ENCODE peak calls at places on chromosomes 4 and X, in ten cellular contexts. One of them, this sample, is unnamed. For H3K9me3, the result is how much of the 10 kb centered on the place peaks cover.

GRCh38 chr4:83558693-83559092 is 22.8 kb downstream of the GPAT3 start:
- DNase-seq in endothelial cell of umbilical vein: no peak
- DNase-seq in cardiac muscle cell: peak
- DNase-seq in right lobe of liver: no peak
- DNase-seq in prostate gland: no peak
- DNase-seq in endodermal cell: no peak
- DNase-seq in heart right ventricle: no peak
- DNase-seq in sigmoid colon: no peak
- DNase-seq in uterus: no peak
- DNase-seq in tibial nerve: no peak
- DNase-seq in this sample: no peak

GRCh38 chr4:175806741-175807140 is 5.3 kb downstream of the GPM6A start:
- DNase-seq in heart right ventricle: no peak
- DNase-seq in endothelial cell of umbilical vein: no peak
- DNase-seq in prostate gland: no peak
- DNase-seq in endodermal cell: no peak
- DNase-seq in tibial nerve: no peak
- DNase-seq in cardiac muscle cell: no peak
- DNase-seq in sigmoid colon: no peak
- DNase-seq in right lobe of liver: no peak
- DNase-seq in uterus: no peak
- DNase-seq in this sample: no peak

GRCh38 chr4:73901031-73901430 is 31.8 kb downstream of the CXCL1 start:
- DNase-seq in uterus: no peak
- DNase-seq in endodermal cell: no peak
- DNase-seq in heart right ventricle: no peak
- DNase-seq in sigmoid colon: no peak
- DNase-seq in endothelial cell of umbilical vein: no peak
- DNase-seq in prostate gland: no peak
- DNase-seq in cardiac muscle cell: peak
- DNase-seq in right lobe of liver: no peak
- DNase-seq in tibial nerve: no peak
- DNase-seq in this sample: no peak

GRCh38 chrX:115017455-115017854 is at the start of gene IL13RA2:
- DNase-seq in sigmoid colon: no peak
- DNase-seq in tibial nerve: no peak
- DNase-seq in endodermal cell: no peak
- DNase-seq in heart right ventricle: no peak
- DNase-seq in prostate gland: no peak
- DNase-seq in right lobe of liver: no peak
- DNase-seq in endothelial cell of umbilical vein: peak
- DNase-seq in cardiac muscle cell: no peak
- DNase-seq in uterus: no peak
- DNase-seq in this sample: no peak

GRCh38 chr4:166460769-166461550 is 587.9 kb downstream of the TLL1 start:
- DNase-seq in heart right ventricle: no peak
- DNase-seq in endothelial cell of umbilical vein: no peak
- DNase-seq in uterus: no peak
- DNase-seq in prostate gland: no peak
- DNase-seq in cardiac muscle cell: peak
- DNase-seq in tibial nerve: no peak
- DNase-seq in right lobe of liver: no peak
- DNase-seq in sigmoid colon: no peak
- DNase-seq in endodermal cell: no peak
- DNase-seq in this sample: no peak

GRCh38 chr4:182555997-182556418 is 312.8 kb downstream of the TENM3 start:
- DNase-seq in tibial nerve: no peak
- DNase-seq in cardiac muscle cell: peak
- DNase-seq in endodermal cell: peak
- DNase-seq in sigmoid colon: no peak
- DNase-seq in endothelial cell of umbilical vein: no peak
- DNase-seq in heart right ventricle: no peak
- DNase-seq in right lobe of liver: no peak
- DNase-seq in uterus: peak
- DNase-seq in prostate gland: no peak
- DNase-seq in this sample: peak

GRCh38 chrX:39821011-39821708 is 276.6 kb downstream of the BCOR start:
- DNase-seq in endothelial cell of umbilical vein: peak
- DNase-seq in right lobe of liver: no peak
- DNase-seq in cardiac muscle cell: peak
- DNase-seq in prostate gland: no peak
- DNase-seq in sigmoid colon: no peak
- DNase-seq in heart right ventricle: no peak
- DNase-seq in tibial nerve: no peak
- DNase-seq in endodermal cell: peak
- DNase-seq in uterus: no peak
- DNase-seq in this sample: peak

GRCh38 chr4:176810481-176811249 is 17.9 kb upstream of the VEGFC start:
- DNase-seq in uterus: no peak
- DNase-seq in prostate gland: no peak
- DNase-seq in right lobe of liver: no peak
- DNase-seq in heart right ventricle: no peak
- DNase-seq in endodermal cell: no peak
- DNase-seq in tibial nerve: no peak
- DNase-seq in cardiac muscle cell: no peak
- DNase-seq in sigmoid colon: no peak
- DNase-seq in endothelial cell of umbilical vein: peak
- DNase-seq in this sample: no peak

GRCh38 chrX:39301041-39301440 is 499.8 kb downstream of the MID1IP1 start:
- DNase-seq in heart right ventricle: no peak
- DNase-seq in prostate gland: no peak
- DNase-seq in right lobe of liver: no peak
- DNase-seq in cardiac muscle cell: no peak
- DNase-seq in uterus: no peak
- DNase-seq in sigmoid colon: no peak
- DNase-seq in endodermal cell: no peak
- DNase-seq in tibial nerve: no peak
- DNase-seq in endothelial cell of umbilical vein: no peak
- DNase-seq in this sample: no peak

GRCh38 chr4:28479666-28480065 is 1619.0 kb downstream of the STIM2 start:
- DNase-seq in endothelial cell of umbilical vein: no peak
- DNase-seq in cardiac muscle cell: no peak
- DNase-seq in uterus: no peak
- DNase-seq in endodermal cell: no peak
- DNase-seq in sigmoid colon: no peak
- DNase-seq in tibial nerve: no peak
- DNase-seq in heart right ventricle: no peak
- DNase-seq in prostate gland: no peak
- DNase-seq in right lobe of liver: no peak
- DNase-seq in this sample: no peak

GRCh38 chr4:109040441-109040840 is 262.0 kb downstream of the COL25A1 start:
- DNase-seq in uterus: no peak
- DNase-seq in tibial nerve: no peak
- DNase-seq in cardiac muscle cell: no peak
- DNase-seq in prostate gland: no peak
- DNase-seq in endodermal cell: no peak
- DNase-seq in endothelial cell of umbilical vein: no peak
- DNase-seq in sigmoid colon: no peak
- DNase-seq in heart right ventricle: no peak
- DNase-seq in right lobe of liver: no peak
- DNase-seq in this sample: no peak

GRCh38 chr4:160283081-160283480 is 1180.2 kb downstream of the RAPGEF2 start:
- DNase-seq in uterus: no peak
- DNase-seq in right lobe of liver: no peak
- DNase-seq in tibial nerve: no peak
- DNase-seq in cardiac muscle cell: no peak
- DNase-seq in heart right ventricle: no peak
- DNase-seq in endothelial cell of umbilical vein: no peak
- DNase-seq in sigmoid colon: no peak
- DNase-seq in endodermal cell: no peak
- DNase-seq in prostate gland: no peak
- DNase-seq in this sample: no peak

GRCh38 chr4:25101836-25102235 is 58.4 kb downstream of the SEPSECS start:
- DNase-seq in prostate gland: no peak
- DNase-seq in heart right ventricle: no peak
- DNase-seq in cardiac muscle cell: no peak
- DNase-seq in right lobe of liver: no peak
- DNase-seq in endothelial cell of umbilical vein: no peak
- DNase-seq in sigmoid colon: no peak
- DNase-seq in uterus: no peak
- DNase-seq in tibial nerve: no peak
- DNase-seq in endodermal cell: no peak
- DNase-seq in this sample: no peak

GRCh38 chr4:173288698-173289350 is 45.3 kb downstream of the HMGB2 start:
- DNase-seq in endothelial cell of umbilical vein: no peak
- DNase-seq in cardiac muscle cell: peak
- DNase-seq in tibial nerve: no peak
- DNase-seq in endodermal cell: no peak
- DNase-seq in heart right ventricle: no peak
- DNase-seq in prostate gland: no peak
- DNase-seq in right lobe of liver: no peak
- DNase-seq in sigmoid colon: no peak
- DNase-seq in uterus: no peak
- DNase-seq in this sample: no peak

GRCh38 chrX:155334486-155335316 is at the start of gene CLIC2:
- DNase-seq in prostate gland: no peak
- DNase-seq in cardiac muscle cell: peak
- DNase-seq in heart right ventricle: peak
- DNase-seq in endodermal cell: no peak
- DNase-seq in sigmoid colon: no peak
- DNase-seq in tibial nerve: peak
- DNase-seq in right lobe of liver: no peak
- DNase-seq in uterus: peak
- DNase-seq in endothelial cell of umbilical vein: peak
- DNase-seq in this sample: no peak
- H3K4me3 ChIP-seq in prostate gland: no peak
- H3K4me3 ChIP-seq in cardiac muscle cell: no peak
- H3K4me3 ChIP-seq in heart right ventricle: peak
- H3K4me3 ChIP-seq in endodermal cell: no peak
- H3K4me3 ChIP-seq in sigmoid colon: peak
- H3K4me3 ChIP-seq in tibial nerve: peak
- H3K4me3 ChIP-seq in right lobe of liver: no peak
- H3K4me3 ChIP-seq in uterus: peak
- H3K4me3 ChIP-seq in endothelial cell of umbilical vein: no peak
- H3K4me3 ChIP-seq in this sample: no peak

GRCh38 chr4:133390198-133390855 is 241.2 kb downstream of the PCDH10 start:
- DNase-seq in sigmoid colon: peak
- DNase-seq in tibial nerve: no peak
- DNase-seq in cardiac muscle cell: no peak
- DNase-seq in endodermal cell: peak
- DNase-seq in uterus: no peak
- DNase-seq in endothelial cell of umbilical vein: no peak
- DNase-seq in heart right ventricle: no peak
- DNase-seq in prostate gland: no peak
- DNase-seq in right lobe of liver: no peak
- DNase-seq in this sample: no peak
- H3K9me3 ChIP-seq in sigmoid colon: under half
- H3K9me3 ChIP-seq in tibial nerve: under half
- H3K9me3 ChIP-seq in cardiac muscle cell: under half
- H3K9me3 ChIP-seq in endodermal cell: under half
- H3K9me3 ChIP-seq in uterus: under half
- H3K9me3 ChIP-seq in endothelial cell of umbilical vein: under half
- H3K9me3 ChIP-seq in heart right ventricle: under half
- H3K9me3 ChIP-seq in prostate gland: under half
- H3K9me3 ChIP-seq in right lobe of liver: under half
- H3K9me3 ChIP-seq in this sample: under half

GRCh38 chr4:168737441-168738176 is 240.8 kb downstream of the PALLD start:
- DNase-seq in right lobe of liver: no peak
- DNase-seq in prostate gland: no peak
- DNase-seq in tibial nerve: no peak
- DNase-seq in endothelial cell of umbilical vein: no peak
- DNase-seq in uterus: no peak
- DNase-seq in cardiac muscle cell: no peak
- DNase-seq in heart right ventricle: no peak
- DNase-seq in endodermal cell: no peak
- DNase-seq in sigmoid colon: no peak
- DNase-seq in this sample: no peak

GRCh38 chr4:168740686-168741085 is 243.8 kb downstream of the PALLD start:
- DNase-seq in uterus: no peak
- DNase-seq in tibial nerve: no peak
- DNase-seq in prostate gland: no peak
- DNase-seq in heart right ventricle: no peak
- DNase-seq in right lobe of liver: no peak
- DNase-seq in cardiac muscle cell: no peak
- DNase-seq in endodermal cell: no peak
- DNase-seq in sigmoid colon: no peak
- DNase-seq in endothelial cell of umbilical vein: no peak
- DNase-seq in this sample: no peak

GRCh38 chr4:168741281-168742173 is 244.7 kb downstream of the PALLD start:
- DNase-seq in prostate gland: no peak
- DNase-seq in uterus: no peak
- DNase-seq in right lobe of liver: peak
- DNase-seq in cardiac muscle cell: no peak
- DNase-seq in heart right ventricle: no peak
- DNase-seq in sigmoid colon: no peak
- DNase-seq in endodermal cell: no peak
- DNase-seq in tibial nerve: no peak
- DNase-seq in endothelial cell of umbilical vein: no peak
- DNase-seq in this sample: no peak

GRCh38 chr4:168736831-168737230 is 240.0 kb downstream of the PALLD start:
- DNase-seq in heart right ventricle: no peak
- DNase-seq in cardiac muscle cell: no peak
- DNase-seq in tibial nerve: no peak
- DNase-seq in uterus: no peak
- DNase-seq in endothelial cell of umbilical vein: no peak
- DNase-seq in right lobe of liver: no peak
- DNase-seq in endodermal cell: no peak
- DNase-seq in sigmoid colon: no peak
- DNase-seq in prostate gland: no peak
- DNase-seq in this sample: no peak

DNA sequence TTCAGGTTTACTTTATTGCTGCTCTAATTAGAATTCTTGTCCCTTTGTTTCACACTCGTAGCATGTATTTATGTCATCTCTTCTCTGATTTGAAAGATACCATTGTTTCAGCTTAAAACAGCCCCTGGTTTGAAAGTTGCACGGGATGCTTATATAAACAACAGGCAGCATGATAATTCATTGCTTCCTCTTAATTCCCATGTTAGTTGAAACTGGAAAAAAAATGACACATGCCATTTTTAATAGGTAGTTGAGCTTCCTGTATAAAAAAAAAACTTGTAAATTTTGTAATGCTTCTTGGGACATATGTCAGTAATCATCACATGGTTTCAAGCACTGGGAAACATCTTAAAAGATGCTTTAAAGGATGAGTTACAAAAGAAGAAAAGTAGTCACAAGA is 243.0 kb downstream of the PALLD start:
- DNase-seq in right lobe of liver: no peak
- DNase-seq in tibial nerve: no peak
- DNase-seq in sigmoid colon: no peak
- DNase-seq in cardiac muscle cell: no peak
- DNase-seq in heart right ventricle: no peak
- DNase-seq in uterus: no peak
- DNase-seq in endothelial cell of umbilical vein: peak
- DNase-seq in prostate gland: no peak
- DNase-seq in endodermal cell: no peak
- DNase-seq in this sample: no peak
- H3K4me3 ChIP-seq in right lobe of liver: no peak
- H3K4me3 ChIP-seq in tibial nerve: no peak
- H3K4me3 ChIP-seq in sigmoid colon: no peak
- H3K4me3 ChIP-seq in cardiac muscle cell: no peak
- H3K4me3 ChIP-seq in heart right ventricle: no peak
- H3K4me3 ChIP-seq in uterus: no peak
- H3K4me3 ChIP-seq in endothelial cell of umbilical vein: no peak
- H3K4me3 ChIP-seq in prostate gland: no peak
- H3K4me3 ChIP-seq in endodermal cell: no peak
- H3K4me3 ChIP-seq in this sample: no peak

DNA sequence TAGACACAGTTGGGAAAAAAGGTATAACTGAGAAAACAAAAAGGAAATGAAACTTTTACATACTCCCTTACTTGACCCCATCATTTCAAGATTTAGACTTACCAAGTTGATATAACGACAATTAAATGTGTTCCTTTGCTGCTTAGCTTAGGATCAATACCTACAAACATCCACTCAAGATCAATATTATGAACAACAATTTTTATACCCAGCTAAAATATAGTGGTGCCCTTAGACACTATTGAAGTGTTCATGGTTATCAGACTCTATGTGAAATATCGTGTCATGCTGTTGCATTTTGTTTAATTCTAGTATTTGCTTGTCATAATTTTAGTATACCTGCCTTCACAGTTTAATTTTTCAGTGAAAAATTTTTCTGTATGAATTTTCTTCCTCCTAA is 4.2 kb downstream of the ARSH start:
- DNase-seq in uterus: no peak
- DNase-seq in right lobe of liver: no peak
- DNase-seq in cardiac muscle cell: no peak
- DNase-seq in sigmoid colon: no peak
- DNase-seq in prostate gland: no peak
- DNase-seq in endothelial cell of umbilical vein: no peak
- DNase-seq in heart right ventricle: no peak
- DNase-seq in endodermal cell: no peak
- DNase-seq in tibial nerve: no peak
- DNase-seq in this sample: no peak
- H3K9me3 ChIP-seq in uterus: under half
- H3K9me3 ChIP-seq in right lobe of liver: under half
- H3K9me3 ChIP-seq in cardiac muscle cell: under half
- H3K9me3 ChIP-seq in sigmoid colon: under half
- H3K9me3 ChIP-seq in prostate gland: under half
- H3K9me3 ChIP-seq in endothelial cell of umbilical vein: under half
- H3K9me3 ChIP-seq in heart right ventricle: under half
- H3K9me3 ChIP-seq in endodermal cell: under half
- H3K9me3 ChIP-seq in tibial nerve: under half
- H3K9me3 ChIP-seq in this sample: under half

This sample was measured in body of pancreas.